ENCODE peak calls at places on chromosomes 12 and 14, in five cellular contexts. I is HL-60; Z is stimulated activated CD4-positive, alpha-beta T cell treated with anti-CD3 and anti-CD28 coated beads, Interleukin-2, amount 100 ng/mL, for 24 hours; W is COR-L47; X is EL. L is an unnamed sample.
A peak's percentile ranks its signal among the peaks of the same experiment; 100 is the strongest.

GRCh38 chr12:56728139-56728861 is 3.2 kb upstream of the NACA start:
- DNase-seq in I (no peak), Z (no peak), W (no peak), X (no peak), L (no peak)

GRCh38 chr12:31324845-31325523 is 966 bp downstream of the SINHCAF start:
- DNase-seq in I (peak; percentile 33), Z (peak; percentile 50), W (no peak), X (peak; percentile 62), L (peak; percentile 66)

GRCh38 chr12:95942106-95942531 is 295 bp downstream of the CCDC38 start:
- DNase-seq in I (no peak), Z (no peak), W (no peak), X (no peak), L (no peak)

GRCh38 chr12:69027411-69027811 is 94.4 kb upstream of the CPM start:
- DNase-seq in I (no peak), Z (no peak), W (no peak), X (peak; percentile 68), L (no peak)

GRCh38 chr14:89504602-89505320 is 87.7 kb upstream of the FOXN3 start:
- DNase-seq in I (peak; percentile 92), Z (no peak), W (no peak), X (peak; percentile 83), L (peak; percentile 60)

GRCh38 chr14:79627058-79627457 is 584.2 kb downstream of the DIO2 start:
- DNase-seq in I (no peak), Z (no peak), W (no peak), X (no peak), L (no peak)

GRCh38 chr12:53736602-53737493 is 9.6 kb upstream of the CALCOCO1 start:
- DNase-seq in I (no peak), Z (no peak), W (peak; percentile 17), X (no peak), L (no peak)

GRCh38 chr12:103986823-103987222 is 21.2 kb downstream of the TDG start:
- DNase-seq in I (no peak), Z (no peak), W (no peak), X (peak; percentile 77), L (no peak)

GRCh38 chr12:14961466-14962155 is at the start of gene ARHGDIB:
- DNase-seq in I (peak; percentile 94), Z (peak; percentile 68), W (no peak), X (peak; percentile 47), L (no peak)